ENCODE peak calls at places on chromosomes 7 and 10, in five cellular contexts. One of them, this sample, is unnamed.

GRCh38 chr10:62046522-62047239 is 145.2 kb downstream of the ARID5B start:
- DNase-seq in PC-3: peak
- DNase-seq in GM23248: peak
- DNase-seq in hepatocyte: peak
- DNase-seq in MM.1S: peak
- DNase-seq in this sample: peak

GRCh38 chr7:66682350-66683093 is 53.8 kb downstream of the KCTD7 start:
- DNase-seq in PC-3: peak
- DNase-seq in GM23248: peak
- DNase-seq in hepatocyte: no peak
- DNase-seq in MM.1S: no peak
- DNase-seq in this sample: peak

GRCh38 chr10:112092529-112092928 is 91.0 kb downstream of the GPAM start:
- DNase-seq in PC-3: no peak
- DNase-seq in GM23248: peak
- DNase-seq in hepatocyte: no peak
- DNase-seq in MM.1S: no peak
- DNase-seq in this sample: no peak

GRCh38 chr10:121988361-121989324 is at the start of gene TACC2:
- DNase-seq in PC-3: peak
- DNase-seq in GM23248: no peak
- DNase-seq in hepatocyte: no peak
- DNase-seq in MM.1S: no peak
- DNase-seq in this sample: no peak

GRCh38 chr10:3571310-3571825 is 213.6 kb downstream of the KLF6 start:
- DNase-seq in PC-3: no peak
- DNase-seq in GM23248: no peak
- DNase-seq in hepatocyte: no peak
- DNase-seq in MM.1S: no peak
- DNase-seq in this sample: no peak

GRCh38 chr7:5526190-5527037 is 102.8 kb upstream of the TNRC18 start:
- DNase-seq in PC-3: peak
- DNase-seq in GM23248: peak
- DNase-seq in hepatocyte: peak
- DNase-seq in MM.1S: peak
- DNase-seq in this sample: peak

GRCh38 chr7:131363719-131364118 is 36.0 kb downstream of the MKLN1 start:
- DNase-seq in PC-3: no peak
- DNase-seq in GM23248: peak
- DNase-seq in hepatocyte: no peak
- DNase-seq in MM.1S: no peak
- DNase-seq in this sample: no peak

GRCh38 chr10:105197960-105198359 is 556.9 kb downstream of the SORCS3 start:
- DNase-seq in PC-3: no peak
- DNase-seq in GM23248: no peak
- DNase-seq in hepatocyte: no peak
- DNase-seq in MM.1S: no peak
- DNase-seq in this sample: no peak

GRCh38 chr10:86946215-86947170 is 10.9 kb downstream of the MMRN2 start:
- DNase-seq in PC-3: no peak
- DNase-seq in GM23248: no peak
- DNase-seq in hepatocyte: no peak
- DNase-seq in MM.1S: no peak
- DNase-seq in this sample: no peak

GRCh38 chr10:110803830-110804338 is 67.8 kb upstream of the PDCD4 start:
- DNase-seq in PC-3: peak
- DNase-seq in GM23248: peak
- DNase-seq in hepatocyte: peak
- DNase-seq in MM.1S: peak
- DNase-seq in this sample: peak

GRCh38 chr10:72337722-72338121 is 17.0 kb downstream of the DNAJB12 start:
- DNase-seq in PC-3: no peak
- DNase-seq in GM23248: no peak
- DNase-seq in hepatocyte: no peak
- DNase-seq in MM.1S: no peak
- DNase-seq in this sample: no peak

GRCh38 chr10:116155191-116155590 is 117.8 kb downstream of the GFRA1 start:
- DNase-seq in PC-3: no peak
- DNase-seq in GM23248: no peak
- DNase-seq in hepatocyte: no peak
- DNase-seq in MM.1S: no peak
- DNase-seq in this sample: no peak

GRCh38 chr7:17660116-17660515 is 280.2 kb downstream of the SNX13 start:
- DNase-seq in PC-3: no peak
- DNase-seq in GM23248: peak
- DNase-seq in hepatocyte: no peak
- DNase-seq in MM.1S: no peak
- DNase-seq in this sample: no peak

GRCh38 chr10:122878799-122879338 is 512 bp downstream of the FAM24B start:
- DNase-seq in PC-3: peak
- DNase-seq in GM23248: peak
- DNase-seq in hepatocyte: no peak
- DNase-seq in MM.1S: no peak
- DNase-seq in this sample: peak

GRCh38 chr10:18060217-18060616 is 80.0 kb upstream of the CACNB2 start:
- DNase-seq in PC-3: no peak
- DNase-seq in GM23248: peak
- DNase-seq in hepatocyte: peak
- DNase-seq in MM.1S: no peak
- DNase-seq in this sample: no peak

GRCh38 chr10:88190123-88190522 is 326.7 kb downstream of the PTEN start:
- DNase-seq in PC-3: no peak
- DNase-seq in GM23248: no peak
- DNase-seq in hepatocyte: no peak
- DNase-seq in MM.1S: no peak
- DNase-seq in this sample: no peak

GRCh38 chr10:600876-601275 is 88.6 kb downstream of the DIP2C start:
- DNase-seq in PC-3: no peak
- DNase-seq in GM23248: no peak
- DNase-seq in hepatocyte: no peak
- DNase-seq in MM.1S: no peak
- DNase-seq in this sample: no peak

GRCh38 chr10:43959854-43960415 is 311.3 kb upstream of the ZNF32 start:
- DNase-seq in PC-3: no peak
- DNase-seq in GM23248: no peak
- DNase-seq in hepatocyte: no peak
- DNase-seq in MM.1S: no peak
- DNase-seq in this sample: no peak

GRCh38 chr10:18594574-18595156 is 56.7 kb downstream of the NSUN6 start:
- DNase-seq in PC-3: peak
- DNase-seq in GM23248: no peak
- DNase-seq in hepatocyte: no peak
- DNase-seq in MM.1S: no peak
- DNase-seq in this sample: no peak

GRCh38 chr10:61990761-61991135 is 89.2 kb downstream of the ARID5B start:
- DNase-seq in PC-3: no peak
- DNase-seq in GM23248: peak
- DNase-seq in hepatocyte: no peak
- DNase-seq in MM.1S: no peak
- DNase-seq in this sample: no peak

GRCh38 chr7:133843341-133843740 is 283.8 kb upstream of the LRGUK start:
- DNase-seq in PC-3: no peak
- DNase-seq in GM23248: no peak
- DNase-seq in hepatocyte: no peak
- DNase-seq in MM.1S: no peak
- DNase-seq in this sample: no peak

GRCh38 chr7:5638994-5639393 is 142.5 kb downstream of the RNF216 start:
- DNase-seq in PC-3: no peak
- DNase-seq in GM23248: no peak
- DNase-seq in hepatocyte: no peak
- DNase-seq in MM.1S: no peak
- DNase-seq in this sample: no peak

GRCh38 chr7:153432056-153432455 is 620.1 kb upstream of the DPP6 start:
- DNase-seq in PC-3: no peak
- DNase-seq in GM23248: no peak
- DNase-seq in hepatocyte: peak
- DNase-seq in MM.1S: no peak
- DNase-seq in this sample: no peak

GRCh38 chr10:4763513-4763912 is 62.5 kb upstream of the AKR1E2 start:
- DNase-seq in PC-3: no peak
- DNase-seq in GM23248: peak
- DNase-seq in hepatocyte: no peak
- DNase-seq in MM.1S: no peak
- DNase-seq in this sample: no peak

GRCh38 chr10:4766449-4766848 is 59.6 kb upstream of the AKR1E2 start:
- DNase-seq in PC-3: peak
- DNase-seq in GM23248: peak
- DNase-seq in hepatocyte: no peak
- DNase-seq in MM.1S: no peak
- DNase-seq in this sample: no peak

GRCh38 chr10:4767033-4767814 is 58.8 kb upstream of the AKR1E2 start:
- DNase-seq in PC-3: peak
- DNase-seq in GM23248: peak
- DNase-seq in hepatocyte: peak
- DNase-seq in MM.1S: no peak
- DNase-seq in this sample: peak

GRCh38 chr10:4765428-4765827 is 60.6 kb upstream of the AKR1E2 start:
- DNase-seq in PC-3: peak
- DNase-seq in GM23248: peak
- DNase-seq in hepatocyte: no peak
- DNase-seq in MM.1S: no peak
- DNase-seq in this sample: no peak

GRCh38 chr10:4763960-4764428 is 62.0 kb upstream of the AKR1E2 start:
- DNase-seq in PC-3: peak
- DNase-seq in GM23248: peak
- DNase-seq in hepatocyte: no peak
- DNase-seq in MM.1S: no peak
- DNase-seq in this sample: no peak
- H3K4me3 ChIP-seq in PC-3: peak
- H3K4me3 ChIP-seq in GM23248: peak
- H3K4me3 ChIP-seq in hepatocyte: no peak
- H3K4me3 ChIP-seq in MM.1S: no peak
- H3K4me3 ChIP-seq in this sample: no peak

DNA sequence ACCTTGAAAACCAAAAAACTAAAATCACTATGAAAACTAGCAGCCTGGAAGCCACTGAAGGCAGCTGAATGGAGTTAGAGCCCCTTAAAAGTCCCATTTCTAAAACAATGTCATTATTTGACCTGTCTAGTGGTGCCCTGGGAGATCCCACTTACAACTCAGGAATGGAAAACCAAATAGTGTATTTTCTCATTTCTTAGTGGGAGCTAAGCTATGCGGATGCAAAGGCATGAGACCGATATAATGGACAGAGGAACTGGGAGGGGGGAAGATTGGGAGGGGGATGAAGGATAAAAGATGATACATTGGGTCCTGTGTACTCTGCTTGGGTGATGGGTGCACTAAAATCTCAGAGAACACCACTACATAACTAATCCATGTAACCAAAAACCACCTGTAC is 9.8 kb upstream of the GIMAP2 start:
- DNase-seq in PC-3: no peak
- DNase-seq in GM23248: no peak
- DNase-seq in hepatocyte: no peak
- DNase-seq in MM.1S: no peak
- DNase-seq in this sample: no peak
- H2AFZ ChIP-seq in PC-3: no peak
- H2AFZ ChIP-seq in GM23248: no peak
- H2AFZ ChIP-seq in hepatocyte: no peak
- H2AFZ ChIP-seq in MM.1S: no peak
- H2AFZ ChIP-seq in this sample: no peak

DNA sequence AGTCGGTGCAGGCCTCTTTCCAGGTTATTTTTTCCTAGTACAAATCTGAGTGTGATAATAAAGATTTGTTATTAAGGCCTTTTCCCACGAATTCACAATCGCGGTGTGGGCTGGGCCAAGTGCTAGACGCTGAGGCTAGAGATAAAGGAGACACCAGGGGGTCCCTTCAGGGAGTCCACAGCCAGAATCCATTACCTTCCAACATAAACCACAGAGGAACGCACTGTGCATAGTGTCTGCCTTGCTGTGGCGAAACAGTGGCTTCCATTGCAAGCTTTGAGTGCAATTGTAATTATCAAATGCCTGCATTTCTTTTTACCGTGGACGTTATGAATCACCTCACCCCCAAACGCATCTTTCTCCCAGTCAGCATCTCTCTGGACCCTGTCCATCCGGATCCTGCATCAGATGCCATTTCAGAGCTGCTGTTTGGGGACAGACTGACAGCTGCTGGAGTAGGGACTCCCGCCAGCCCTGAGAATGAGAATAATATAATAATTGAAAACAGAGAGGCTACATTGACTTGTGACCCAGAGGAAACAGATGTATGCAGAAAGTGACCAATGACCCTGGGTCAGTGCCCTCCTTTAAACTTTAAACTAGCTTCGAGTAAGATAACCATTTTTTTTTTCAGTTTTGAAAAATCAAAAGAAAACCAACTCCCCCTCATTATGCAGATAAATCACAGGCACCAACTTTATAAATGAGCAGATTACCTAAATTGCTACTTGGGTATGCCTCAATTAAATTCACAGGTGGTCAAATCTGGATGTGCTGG is 456.2 kb upstream of the NRP1 start:
- DNase-seq in PC-3: no peak
- DNase-seq in GM23248: no peak
- DNase-seq in hepatocyte: no peak
- DNase-seq in MM.1S: no peak
- DNase-seq in this sample: no peak
- TF ChIP-seq EZH2phosphoT487 in PC-3: no peak
- TF ChIP-seq EZH2phosphoT487 in GM23248: no peak
- TF ChIP-seq EZH2phosphoT487 in hepatocyte: no peak
- TF ChIP-seq EZH2phosphoT487 in MM.1S: no peak
- TF ChIP-seq EZH2phosphoT487 in this sample: no peak

GRCh38 chr7:19122018-19122588 is 4.7 kb upstream of the TWIST1 start:
- DNase-seq in PC-3: peak
- DNase-seq in GM23248: peak
- DNase-seq in hepatocyte: no peak
- DNase-seq in MM.1S: peak
- DNase-seq in this sample: peak

GRCh38 chr7:19119372-19119771 is 1.9 kb upstream of the TWIST1 start:
- DNase-seq in PC-3: no peak
- DNase-seq in GM23248: peak
- DNase-seq in hepatocyte: no peak
- DNase-seq in MM.1S: no peak
- DNase-seq in this sample: no peak

GRCh38 chr7:19118896-19119301 is 1.5 kb upstream of the TWIST1 start:
- DNase-seq in PC-3: no peak
- DNase-seq in GM23248: peak
- DNase-seq in hepatocyte: no peak
- DNase-seq in MM.1S: no peak
- DNase-seq in this sample: no peak

GRCh38 chr7:19117870-19118608 is 603 bp upstream of the TWIST1 start:
- DNase-seq in PC-3: peak
- DNase-seq in GM23248: peak
- DNase-seq in hepatocyte: no peak
- DNase-seq in MM.1S: no peak
- DNase-seq in this sample: no peak

DNA sequence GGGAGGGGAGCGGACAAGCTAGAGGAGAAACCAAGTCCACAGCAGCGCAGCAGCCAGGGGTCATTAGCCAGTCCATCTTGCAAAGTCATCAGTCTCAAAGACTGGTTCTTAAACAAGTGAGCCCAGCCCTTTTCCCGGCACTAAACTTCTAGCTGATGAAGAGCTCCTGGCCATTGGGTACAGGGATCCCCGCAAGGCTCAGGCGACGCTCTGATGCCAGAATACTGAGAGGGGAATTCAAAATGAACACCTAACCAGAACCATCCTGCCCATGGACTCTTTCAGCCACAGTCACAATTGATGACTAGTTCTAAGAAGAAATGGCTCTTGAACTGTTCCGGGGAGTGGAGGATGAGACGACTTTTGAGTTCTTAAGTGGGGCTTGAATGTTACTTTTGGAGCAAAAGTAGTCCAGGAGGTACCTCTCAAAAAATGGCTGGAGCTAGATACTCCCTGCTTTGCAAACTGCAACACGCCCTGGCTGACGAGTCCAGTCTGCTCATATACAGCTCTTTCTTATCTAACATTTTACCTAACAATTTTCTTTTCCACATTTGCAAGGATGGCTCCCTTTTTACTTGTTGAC is 2.6 kb upstream of the TWIST1 start:
- DNase-seq in PC-3: no peak
- DNase-seq in GM23248: peak
- DNase-seq in hepatocyte: no peak
- DNase-seq in MM.1S: no peak
- DNase-seq in this sample: no peak
- H3K4me3 ChIP-seq in PC-3: no peak
- H3K4me3 ChIP-seq in GM23248: peak
- H3K4me3 ChIP-seq in hepatocyte: peak
- H3K4me3 ChIP-seq in MM.1S: no peak
- H3K4me3 ChIP-seq in this sample: no peak

This sample was measured in OCI-LY7.